ENCODE peak calls at places on chromosome 1, in seven cellular contexts. One of them, this sample, is unnamed.

GRCh38 chr1:208161656-208162375 is 82.4 kb downstream of the PLXNA2 start:
- DNase-seq in kidney epithelial cell: no peak
- DNase-seq in choroid plexus epithelial cell: no peak
- DNase-seq in astrocyte: peak
- DNase-seq in CD8-positive, alpha-beta T cell: no peak
- DNase-seq in mammary epithelial cell: no peak
- DNase-seq in PC-3: no peak
- DNase-seq in this sample: peak

GRCh38 chr1:26324550-26324949 is 6.8 kb downstream of the CD52 start:
- DNase-seq in kidney epithelial cell: no peak
- DNase-seq in choroid plexus epithelial cell: no peak
- DNase-seq in astrocyte: no peak
- DNase-seq in CD8-positive, alpha-beta T cell: no peak
- DNase-seq in mammary epithelial cell: no peak
- DNase-seq in PC-3: no peak
- DNase-seq in this sample: no peak

GRCh38 chr1:23283660-23284602 is 60.2 kb downstream of the HNRNPR start:
- DNase-seq in kidney epithelial cell: no peak
- DNase-seq in choroid plexus epithelial cell: peak
- DNase-seq in astrocyte: peak
- DNase-seq in CD8-positive, alpha-beta T cell: no peak
- DNase-seq in mammary epithelial cell: no peak
- DNase-seq in PC-3: peak
- DNase-seq in this sample: peak

GRCh38 chr1:19484338-19484792 is 974 bp downstream of the CAPZB start:
- DNase-seq in kidney epithelial cell: no peak
- DNase-seq in choroid plexus epithelial cell: no peak
- DNase-seq in astrocyte: no peak
- DNase-seq in CD8-positive, alpha-beta T cell: no peak
- DNase-seq in mammary epithelial cell: no peak
- DNase-seq in PC-3: no peak
- DNase-seq in this sample: no peak

GRCh38 chr1:202571719-202572339 is 138.4 kb downstream of the SYT2 start:
- DNase-seq in kidney epithelial cell: no peak
- DNase-seq in choroid plexus epithelial cell: peak
- DNase-seq in astrocyte: no peak
- DNase-seq in CD8-positive, alpha-beta T cell: no peak
- DNase-seq in mammary epithelial cell: no peak
- DNase-seq in PC-3: peak
- DNase-seq in this sample: peak

GRCh38 chr1:108830119-108831008 is 26.5 kb downstream of the AKNAD1 start:
- DNase-seq in kidney epithelial cell: no peak
- DNase-seq in choroid plexus epithelial cell: peak
- DNase-seq in astrocyte: peak
- DNase-seq in CD8-positive, alpha-beta T cell: no peak
- DNase-seq in mammary epithelial cell: peak
- DNase-seq in PC-3: peak
- DNase-seq in this sample: peak

GRCh38 chr1:205432116-205432515 is 10.3 kb upstream of the LEMD1 start:
- DNase-seq in kidney epithelial cell: no peak
- DNase-seq in choroid plexus epithelial cell: no peak
- DNase-seq in astrocyte: no peak
- DNase-seq in CD8-positive, alpha-beta T cell: no peak
- DNase-seq in mammary epithelial cell: no peak
- DNase-seq in PC-3: no peak
- DNase-seq in this sample: no peak

GRCh38 chr1:226741009-226741408 is 1.9 kb upstream of the ITPKB start:
- DNase-seq in kidney epithelial cell: no peak
- DNase-seq in choroid plexus epithelial cell: no peak
- DNase-seq in astrocyte: no peak
- DNase-seq in CD8-positive, alpha-beta T cell: no peak
- DNase-seq in mammary epithelial cell: no peak
- DNase-seq in PC-3: no peak
- DNase-seq in this sample: no peak

GRCh38 chr1:75655931-75656330 is 45.0 kb upstream of the SLC44A5 start:
- DNase-seq in kidney epithelial cell: no peak
- DNase-seq in choroid plexus epithelial cell: no peak
- DNase-seq in astrocyte: no peak
- DNase-seq in CD8-positive, alpha-beta T cell: no peak
- DNase-seq in mammary epithelial cell: no peak
- DNase-seq in PC-3: no peak
- DNase-seq in this sample: no peak

GRCh38 chr1:156146749-156147405 is 6.5 kb upstream of the SEMA4A start:
- DNase-seq in kidney epithelial cell: no peak
- DNase-seq in choroid plexus epithelial cell: no peak
- DNase-seq in astrocyte: no peak
- DNase-seq in CD8-positive, alpha-beta T cell: no peak
- DNase-seq in mammary epithelial cell: peak
- DNase-seq in PC-3: peak
- DNase-seq in this sample: no peak

GRCh38 chr1:30513396-30514136 is 209.8 kb downstream of the MATN1 start:
- DNase-seq in kidney epithelial cell: no peak
- DNase-seq in choroid plexus epithelial cell: no peak
- DNase-seq in astrocyte: no peak
- DNase-seq in CD8-positive, alpha-beta T cell: no peak
- DNase-seq in mammary epithelial cell: no peak
- DNase-seq in PC-3: no peak
- DNase-seq in this sample: no peak

GRCh38 chr1:149917590-149918144 is at the start of gene SV2A:
- DNase-seq in kidney epithelial cell: no peak
- DNase-seq in choroid plexus epithelial cell: peak
- DNase-seq in astrocyte: peak
- DNase-seq in CD8-positive, alpha-beta T cell: peak
- DNase-seq in mammary epithelial cell: no peak
- DNase-seq in PC-3: no peak
- DNase-seq in this sample: peak

GRCh38 chr1:966135-966602 is at the start of gene PLEKHN1:
- DNase-seq in kidney epithelial cell: no peak
- DNase-seq in choroid plexus epithelial cell: no peak
- DNase-seq in astrocyte: peak
- DNase-seq in CD8-positive, alpha-beta T cell: peak
- DNase-seq in mammary epithelial cell: peak
- DNase-seq in PC-3: peak
- DNase-seq in this sample: peak

GRCh38 chr1:81799939-81800740 is 594 bp upstream of the ADGRL2 start:
- DNase-seq in kidney epithelial cell: no peak
- DNase-seq in choroid plexus epithelial cell: peak
- DNase-seq in astrocyte: peak
- DNase-seq in CD8-positive, alpha-beta T cell: no peak
- DNase-seq in mammary epithelial cell: peak
- DNase-seq in PC-3: no peak
- DNase-seq in this sample: peak

GRCh38 chr1:107662976-107663375 is 302.0 kb downstream of the VAV3 start:
- DNase-seq in kidney epithelial cell: no peak
- DNase-seq in choroid plexus epithelial cell: no peak
- DNase-seq in astrocyte: no peak
- DNase-seq in CD8-positive, alpha-beta T cell: no peak
- DNase-seq in mammary epithelial cell: no peak
- DNase-seq in PC-3: no peak
- DNase-seq in this sample: no peak

GRCh38 chr1:152067929-152068328 is 20.9 kb downstream of the TCHHL1 start:
- DNase-seq in kidney epithelial cell: no peak
- DNase-seq in choroid plexus epithelial cell: no peak
- DNase-seq in astrocyte: no peak
- DNase-seq in CD8-positive, alpha-beta T cell: no peak
- DNase-seq in mammary epithelial cell: no peak
- DNase-seq in PC-3: no peak
- DNase-seq in this sample: no peak

GRCh38 chr1:38003261-38004250 is 1.8 kb downstream of the FHL3 start:
- DNase-seq in kidney epithelial cell: no peak
- DNase-seq in choroid plexus epithelial cell: peak
- DNase-seq in astrocyte: no peak
- DNase-seq in CD8-positive, alpha-beta T cell: no peak
- DNase-seq in mammary epithelial cell: no peak
- DNase-seq in PC-3: no peak
- DNase-seq in this sample: peak

GRCh38 chr1:84836145-84836544 is 56.9 kb downstream of the LPAR3 start:
- DNase-seq in kidney epithelial cell: no peak
- DNase-seq in choroid plexus epithelial cell: peak
- DNase-seq in astrocyte: no peak
- DNase-seq in CD8-positive, alpha-beta T cell: no peak
- DNase-seq in mammary epithelial cell: peak
- DNase-seq in PC-3: peak
- DNase-seq in this sample: peak

DNA sequence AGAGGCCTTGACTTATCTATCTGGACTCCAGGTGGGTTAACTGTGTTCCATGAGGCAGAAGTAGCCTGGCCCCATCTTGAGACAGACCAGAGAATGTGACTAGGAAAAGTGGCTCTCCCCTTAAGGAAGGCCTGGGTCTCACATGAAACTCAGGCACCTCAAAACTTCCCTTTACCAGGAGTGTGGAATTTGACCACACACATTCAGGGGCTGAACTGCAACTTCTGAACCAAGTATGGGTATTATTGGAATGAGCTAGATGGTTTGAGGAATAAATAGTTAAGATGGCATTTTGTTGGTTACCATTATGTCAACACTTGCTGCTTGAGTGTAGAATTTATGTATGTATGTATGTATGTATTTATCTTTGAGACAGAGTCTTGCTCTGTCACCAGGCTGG is 41.5 kb upstream of the CSF1 start:
- DNase-seq in kidney epithelial cell: no peak
- DNase-seq in choroid plexus epithelial cell: no peak
- DNase-seq in astrocyte: no peak
- DNase-seq in CD8-positive, alpha-beta T cell: no peak
- DNase-seq in mammary epithelial cell: no peak
- DNase-seq in PC-3: no peak
- DNase-seq in this sample: no peak
- H3K4me3 ChIP-seq in kidney epithelial cell: no peak
- H3K4me3 ChIP-seq in choroid plexus epithelial cell: no peak
- H3K4me3 ChIP-seq in astrocyte: no peak
- H3K4me3 ChIP-seq in CD8-positive, alpha-beta T cell: no peak
- H3K4me3 ChIP-seq in mammary epithelial cell: no peak
- H3K4me3 ChIP-seq in PC-3: no peak
- H3K4me3 ChIP-seq in this sample: no peak

GRCh38 chr1:163095223-163095622 is 26.1 kb downstream of the RGS4 start:
- DNase-seq in kidney epithelial cell: no peak
- DNase-seq in choroid plexus epithelial cell: no peak
- DNase-seq in astrocyte: no peak
- DNase-seq in CD8-positive, alpha-beta T cell: no peak
- DNase-seq in mammary epithelial cell: no peak
- DNase-seq in PC-3: no peak
- DNase-seq in this sample: no peak
- TF ChIP-seq CTCF in kidney epithelial cell: no peak
- TF ChIP-seq CTCF in choroid plexus epithelial cell: no peak
- TF ChIP-seq CTCF in astrocyte: no peak
- TF ChIP-seq CTCF in CD8-positive, alpha-beta T cell: no peak
- TF ChIP-seq CTCF in mammary epithelial cell: no peak
- TF ChIP-seq CTCF in PC-3: no peak
- TF ChIP-seq CTCF in this sample: no peak

GRCh38 chr1:31798433-31799195 is 17.2 kb downstream of the SPOCD1 start:
- DNase-seq in kidney epithelial cell: peak
- DNase-seq in choroid plexus epithelial cell: peak
- DNase-seq in astrocyte: peak
- DNase-seq in CD8-positive, alpha-beta T cell: no peak
- DNase-seq in mammary epithelial cell: peak
- DNase-seq in PC-3: peak
- DNase-seq in this sample: peak
- H3K4me3 ChIP-seq in kidney epithelial cell: peak
- H3K4me3 ChIP-seq in choroid plexus epithelial cell: peak
- H3K4me3 ChIP-seq in astrocyte: peak
- H3K4me3 ChIP-seq in CD8-positive, alpha-beta T cell: no peak
- H3K4me3 ChIP-seq in mammary epithelial cell: peak
- H3K4me3 ChIP-seq in PC-3: peak
- H3K4me3 ChIP-seq in this sample: peak

DNA sequence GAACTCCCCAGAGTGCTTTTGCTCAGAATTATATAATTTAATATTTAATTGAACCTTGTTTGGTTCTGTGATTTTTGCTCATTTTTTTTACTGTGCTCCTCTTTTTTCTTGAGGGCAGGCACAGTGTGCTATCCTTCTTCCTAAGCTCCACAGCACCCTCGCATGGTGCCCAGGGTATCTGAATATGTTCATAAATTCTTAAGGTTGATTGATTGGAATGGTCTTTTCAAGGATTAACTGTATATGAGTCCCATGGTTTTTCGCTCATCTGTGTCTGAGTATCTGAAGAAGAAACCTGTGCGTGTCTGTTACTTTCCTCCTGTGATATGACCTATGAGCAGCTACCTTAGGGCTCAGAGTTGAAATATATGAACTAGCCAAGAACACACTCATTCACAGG is 393.7 kb downstream of the HLX start:
- DNase-seq in kidney epithelial cell: no peak
- DNase-seq in choroid plexus epithelial cell: no peak
- DNase-seq in astrocyte: no peak
- DNase-seq in CD8-positive, alpha-beta T cell: no peak
- DNase-seq in mammary epithelial cell: no peak
- DNase-seq in PC-3: peak
- DNase-seq in this sample: no peak
- TF ChIP-seq CTCF in kidney epithelial cell: no peak
- TF ChIP-seq CTCF in choroid plexus epithelial cell: no peak
- TF ChIP-seq CTCF in astrocyte: no peak
- TF ChIP-seq CTCF in CD8-positive, alpha-beta T cell: no peak
- TF ChIP-seq CTCF in mammary epithelial cell: no peak
- TF ChIP-seq CTCF in PC-3: peak
- TF ChIP-seq CTCF in this sample: peak

This sample was measured in fibroblast of mammary gland.